ENCODE peak calls at places on chromosomes 1 and 21, in eight cellular contexts. R, U, Y, C, F, W, M and J are unnamed samples.

GRCh38 chr1:162976628-162977027 is 92.5 kb upstream of the RGS4 start:
- DNase-seq in M (no peak), R (no peak), W (no peak), C (no peak), U (no peak), Y (no peak), F (no peak), J (no peak)

GRCh38 chr1:19289244-19289643 is 674 bp upstream of the AKR7A3 start:
- DNase-seq in U (no peak), R (no peak), W (no peak), Y (no peak), C (no peak), F (no peak), M (no peak), J (no peak)

GRCh38 chr1:81414417-81415087 is 386.2 kb upstream of the ADGRL2 start:
- DNase-seq in C (peak), M (no peak), U (peak), Y (peak), R (peak), F (peak), W (no peak), J (no peak)

GRCh38 chr1:218658899-218659298 is 313.8 kb downstream of the TGFB2 start:
- DNase-seq in W (no peak), R (peak), F (peak), U (peak), C (no peak), Y (no peak), M (no peak), J (peak)

GRCh38 chr21:18443686-18444085 is 40.1 kb upstream of the TMPRSS15 start:
- DNase-seq in M (no peak), Y (no peak), C (no peak), F (no peak), U (no peak), R (no peak), W (no peak), J (no peak)

GRCh38 chr1:23814016-23814415 is 11.2 kb downstream of the HMGCL start:
- DNase-seq in R (peak), U (peak), Y (no peak), M (no peak), F (no peak), W (no peak), C (no peak), J (no peak)

GRCh38 chr1:225603538-225604354 is 49.2 kb downstream of the ENAH start:
- DNase-seq in Y (no peak), C (no peak), M (no peak), W (peak), R (peak), F (peak), U (peak), J (no peak)

GRCh38 chr1:165900576-165901380 is 73.4 kb downstream of the UCK2 start:
- DNase-seq in M (no peak), U (no peak), W (no peak), C (no peak), R (no peak), Y (no peak), F (no peak), J (no peak)

GRCh38 chr1:36884029-36884701 is 150.2 kb downstream of the GRIK3 start:
- DNase-seq in F (no peak), W (no peak), R (no peak), U (no peak), M (no peak), Y (no peak), C (no peak), J (no peak)

GRCh38 chr1:63906053-63906704 is 132.4 kb downstream of the ROR1 start:
- DNase-seq in U (no peak), R (no peak), M (no peak), Y (no peak), C (no peak), W (no peak), F (no peak), J (no peak)

GRCh38 chr1:223137402-223138100 is 5.5 kb downstream of the TLR5 start:
- DNase-seq in U (peak), Y (no peak), R (no peak), F (no peak), C (peak), M (no peak), W (no peak), J (no peak)

GRCh38 chr1:12502300-12503109 is 115.5 kb downstream of the DHRS3 start:
- DNase-seq in C (no peak), W (no peak), R (no peak), U (no peak), Y (no peak), F (no peak), M (no peak), J (no peak)

GRCh38 chr1:68201546-68202238 is 30.6 kb downstream of the WLS start:
- DNase-seq in M (no peak), F (no peak), W (no peak), C (no peak), U (no peak), R (peak), Y (no peak), J (no peak)

GRCh38 chr21:25831300-25831699 is 96.5 kb downstream of the GABPA start:
- DNase-seq in W (no peak), C (no peak), R (peak), U (no peak), Y (no peak), F (no peak), M (no peak), J (no peak)

GRCh38 chr1:172585348-172585747 is 52.4 kb downstream of the SUCO start:
- DNase-seq in C (no peak), W (no peak), R (peak), U (peak), Y (no peak), F (no peak), M (no peak), J (no peak)

GRCh38 chr1:183590225-183591191 is at the start of gene NCF2:
- DNase-seq in M (no peak), U (peak), C (peak), F (no peak), W (no peak), Y (no peak), R (peak), J (no peak)

GRCh38 chr1:198830397-198830796 is 191.6 kb downstream of the PTPRC start:
- DNase-seq in F (no peak), Y (no peak), C (no peak), W (peak), U (no peak), R (no peak), M (no peak), J (no peak)

GRCh38 chr1:10495942-10496341 is 21.2 kb downstream of the PEX14 start:
- DNase-seq in C (no peak), F (no peak), U (no peak), M (no peak), R (no peak), W (peak), Y (no peak), J (no peak)

GRCh38 chr1:91949356-91949699 is at the start of gene BRDT:
- DNase-seq in R (no peak), W (no peak), M (no peak), U (no peak), C (no peak), Y (no peak), F (no peak), J (no peak)

GRCh38 chr1:53693361-53693760 is 45.6 kb downstream of the GLIS1 start:
- DNase-seq in C (no peak), R (peak), F (no peak), W (no peak), Y (no peak), U (no peak), M (no peak), J (no peak)

GRCh38 chr1:238438296-238439275 is 547.9 kb upstream of the ZP4 start:
- DNase-seq in C (no peak), U (no peak), M (no peak), W (peak), R (no peak), F (no peak), Y (no peak), J (no peak)

GRCh38 chr1:93614550-93615200 is 67.0 kb downstream of the BCAR3 start:
- DNase-seq in F (no peak), Y (no peak), C (peak), W (no peak), U (peak), M (no peak), R (no peak), J (no peak)

GRCh38 chr1:17409391-17409811 is 30.1 kb downstream of the RCC2 start:
- DNase-seq in R (no peak), Y (no peak), F (no peak), M (no peak), W (no peak), C (no peak), U (no peak), J (no peak)

GRCh38 chr1:25795227-25795626 is 4.8 kb upstream of the SELENON start:
- DNase-seq in C (no peak), U (no peak), R (no peak), M (no peak), W (no peak), Y (no peak), F (no peak), J (no peak)

GRCh38 chr21:32712641-32713040 is 15.2 kb downstream of the SYNJ1 start:
- DNase-seq in Y (no peak), R (no peak), U (no peak), M (no peak), W (no peak), C (no peak), F (no peak), J (no peak)

GRCh38 chr1:187267745-187268277 is 439.1 kb downstream of the PLA2G4A start:
- DNase-seq in F (no peak), U (no peak), R (peak), Y (no peak), W (no peak), C (no peak), M (no peak), J (no peak)

GRCh38 chr1:63691672-63692425 is 82.0 kb upstream of the ROR1 start:
- DNase-seq in F (peak), U (peak), Y (peak), R (peak), C (peak), M (peak), W (peak), J (peak)

GRCh38 chr1:226965581-226966440 is 25.7 kb downstream of the COQ8A start:
- DNase-seq in F (no peak), U (no peak), R (no peak), M (no peak), W (no peak), C (no peak), Y (no peak), J (no peak)

GRCh38 chr1:60746278-60746761 is 336.0 kb upstream of the NFIA start:
- DNase-seq in M (no peak), R (no peak), Y (peak), U (no peak), C (no peak), F (no peak), W (no peak), J (no peak)